ENCODE peak calls at places on chromosomes 7 and 10, in ten cellular contexts. G is NCI-H524 treated with DMSO at 0.1 percent for 48 hours; F is NCI-H1930; H is RPMI7951; T is fibroblast of pulmonary artery; D is heart left ventricle; N is central memory CD4-positive, alpha-beta T cell; X is skeletal muscle cell; B is HT-29; V is foreskin keratinocyte. W is an unnamed sample.

GRCh38 chr7:84946549-84946948 is 240.3 kb downstream of the SEMA3D start:
- DNase-seq in G (no peak), F (no peak), H (no peak), T (no peak), D (no peak), N (no peak), X (no peak), B (no peak), V (no peak), W (no peak)

GRCh38 chr7:31120800-31121513 is 68.8 kb downstream of the ADCYAP1R1 start:
- DNase-seq in G (no peak), F (no peak), H (no peak), T (no peak), D (no peak), N (no peak), X (no peak), B (no peak), V (no peak), W (no peak)

GRCh38 chr7:19392246-19392645 is 247.0 kb upstream of the FERD3L start:
- DNase-seq in G (no peak), F (no peak), H (peak), T (peak), D (no peak), N (no peak), X (peak), B (no peak), V (peak), W (no peak)

GRCh38 chr10:31278279-31278941 is 40.6 kb upstream of the ZEB1 start:
- DNase-seq in G (no peak), F (no peak), H (no peak), T (peak), D (no peak), N (no peak), X (no peak), B (no peak), V (no peak), W (no peak)

GRCh38 chr10:17062009-17062408 is 67.6 kb downstream of the CUBN start:
- DNase-seq in G (no peak), F (no peak), H (peak), T (peak), D (no peak), N (no peak), X (no peak), B (peak), V (peak), W (no peak)

GRCh38 chr10:131928248-131929095 is 27.7 kb downstream of the PPP2R2D start:
- DNase-seq in G (no peak), F (no peak), H (no peak), T (peak), D (no peak), N (no peak), X (peak), B (no peak), V (no peak), W (no peak)

GRCh38 chr7:28627869-28628268 is 215.6 kb downstream of the CREB5 start:
- DNase-seq in G (no peak), F (no peak), H (no peak), T (no peak), D (no peak), N (no peak), X (no peak), B (no peak), V (no peak), W (no peak)

GRCh38 chr10:79264942-79265341 is 82.3 kb upstream of the PPIF start:
- DNase-seq in G (no peak), F (no peak), H (peak), T (no peak), D (no peak), N (no peak), X (no peak), B (peak), V (peak), W (no peak)

GRCh38 chr7:136130819-136131637 is 153.9 kb upstream of the MTPN start:
- DNase-seq in G (no peak), F (no peak), H (no peak), T (no peak), D (no peak), N (no peak), X (no peak), B (no peak), V (no peak), W (no peak)

GRCh38 chr10:71600856-71601255 is 118.7 kb downstream of the C10orf105 start:
- DNase-seq in G (no peak), F (no peak), H (peak), T (peak), D (no peak), N (no peak), X (no peak), B (no peak), V (peak), W (no peak)

GRCh38 chr7:89500082-89500481 is 654.2 kb upstream of the STEAP1 start:
- DNase-seq in G (no peak), F (no peak), H (no peak), T (no peak), D (no peak), N (no peak), X (no peak), B (no peak), V (no peak), W (no peak)

GRCh38 chr7:78006063-78006755 is 207.6 kb downstream of the PHTF2 start:
- DNase-seq in G (no peak), F (no peak), H (no peak), T (no peak), D (no peak), N (no peak), X (no peak), B (no peak), V (no peak), W (no peak)

GRCh38 chr7:100789055-100789454 is 38.3 kb downstream of the EPHB4 start:
- DNase-seq in G (no peak), F (no peak), H (no peak), T (no peak), D (no peak), N (no peak), X (no peak), B (no peak), V (no peak), W (no peak)

GRCh38 chr7:78530351-78530750 is 731.8 kb downstream of the PHTF2 start:
- DNase-seq in G (peak), F (peak), H (peak), T (peak), D (no peak), N (no peak), X (peak), B (peak), V (peak), W (no peak)

W was measured in NCI-H774.